ENCODE peak calls at places on chromosomes 13 and 19, in ten cellular contexts. R is retinal pigment epithelial cell; E is endothelial cell; M is CD4-positive, alpha-beta T cell; D is GM10248; N is left ventricle myocardium inferior; G is mucosa of descending colon; S is fibroblast of the aortic adventitia; F is neural progenitor cell; Y is fibroblast of lung. B is an unnamed sample.

GRCh38 chr13:33644607-33645543 is 173.1 kb upstream of the RFC3 start:
- DNase-seq in R (no peak), S (peak), G (no peak), E (no peak), N (no peak), D (no peak), M (no peak), Y (peak), F (no peak), B (no peak)

GRCh38 chr19:42282036-42282762 is 13.1 kb downstream of the CIC start:
- DNase-seq in Y (peak), F (peak), D (no peak), M (no peak), G (no peak), R (no peak), E (no peak), S (peak), N (no peak), B (no peak)

GRCh38 chr19:399370-399769 is 9.6 kb downstream of the C2CD4C start:
- DNase-seq in Y (no peak), S (no peak), G (no peak), N (no peak), E (no peak), D (no peak), R (no peak), F (no peak), M (no peak), B (peak)

GRCh38 chr13:65292488-65292901 is 1937.6 kb downstream of the PCDH9 start:
- DNase-seq in M (no peak), F (peak), Y (peak), S (peak), E (no peak), G (no peak), R (no peak), D (no peak), N (no peak), B (no peak)

GRCh38 chr13:108223850-108224503 is 5.8 kb downstream of the ABHD13 start:
- DNase-seq in N (no peak), G (no peak), S (no peak), Y (no peak), M (no peak), D (no peak), R (no peak), E (no peak), F (no peak), B (no peak)

GRCh38 chr13:45219938-45220375 is 19.1 kb upstream of the KCTD4 start:
- DNase-seq in E (no peak), S (peak), F (no peak), G (no peak), N (no peak), R (peak), D (no peak), Y (peak), M (no peak), B (no peak)

GRCh38 chr19:31353826-31354225 is 4.6 kb upstream of the TSHZ3 start:
- DNase-seq in S (no peak), D (no peak), E (peak), R (no peak), G (no peak), N (no peak), F (peak), Y (no peak), M (no peak), B (no peak)

GRCh38 chr13:112655898-112656297 is 33.9 kb upstream of the ATP11A start:
- DNase-seq in R (no peak), S (no peak), G (no peak), E (no peak), M (no peak), F (no peak), N (no peak), D (no peak), Y (no peak), B (no peak)

GRCh38 chr19:41993612-41994483 is at the start of gene ATP1A3:
- DNase-seq in F (peak), D (peak), Y (peak), E (peak), N (peak), M (peak), S (peak), G (peak), R (peak), B (no peak)

GRCh38 chr19:13260883-13261653 is 110.9 kb downstream of the IER2 start:
- DNase-seq in R (peak), M (no peak), F (no peak), G (no peak), N (no peak), D (peak), E (no peak), Y (peak), S (peak), B (no peak)

GRCh38 chr19:35153701-35154534 is 617 bp upstream of the FXYD5 start:
- DNase-seq in M (peak), G (peak), S (no peak), F (peak), Y (peak), E (peak), N (no peak), R (no peak), D (peak), B (peak)

GRCh38 chr19:48608798-48609263 is 2.3 kb downstream of the SPACA4 start:
- DNase-seq in N (no peak), F (peak), Y (peak), E (peak), S (peak), G (peak), R (no peak), M (peak), D (peak), B (no peak)

GRCh38 chr13:41058229-41059070 is 2.9 kb upstream of the WBP4 start:
- DNase-seq in M (no peak), E (no peak), Y (peak), G (no peak), S (no peak), R (no peak), F (no peak), N (no peak), D (no peak), B (no peak)

GRCh38 chr19:20313894-20314293 is 146.9 kb downstream of the ZNF486 start:
- DNase-seq in Y (no peak), M (no peak), S (no peak), N (no peak), R (no peak), D (no peak), E (no peak), G (no peak), F (no peak), B (no peak)

GRCh38 chr19:46350029-46350757 is 3.3 kb downstream of the PPP5C start:
- DNase-seq in D (no peak), M (no peak), F (no peak), R (no peak), G (peak), E (no peak), S (no peak), N (no peak), Y (no peak), B (no peak)

GRCh38 chr19:1941146-1942077 is at the start of gene CSNK1G2:
- DNase-seq in N (no peak), D (no peak), G (peak), M (no peak), Y (no peak), S (no peak), R (no peak), E (no peak), F (no peak), B (no peak)
- TF ChIP-seq CTCF in N (peak), D (peak), G (no peak), M (no peak), Y (no peak), S (no peak), R (no peak), E (no peak), F (no peak), B (peak)

GRCh38 chr19:4375620-4376228 is 24.6 kb downstream of the SH3GL1 start:
- DNase-seq in R (no peak), D (peak), G (no peak), S (peak), M (no peak), F (peak), N (no peak), Y (peak), E (no peak), B (no peak)
- TF ChIP-seq CTCF in R (peak), D (peak), G (no peak), S (peak), M (no peak), F (peak), N (no peak), Y (peak), E (no peak), B (peak)

GRCh38 chr13:28548872-28549271 is 53.9 kb upstream of the FLT1 start:
- DNase-seq in S (no peak), D (no peak), E (no peak), Y (no peak), M (no peak), N (no peak), G (no peak), R (no peak), F (peak), B (no peak)
- TF ChIP-seq CTCF in S (no peak), D (no peak), E (no peak), Y (no peak), M (no peak), N (no peak), G (no peak), R (no peak), F (peak), B (no peak)

DNA sequence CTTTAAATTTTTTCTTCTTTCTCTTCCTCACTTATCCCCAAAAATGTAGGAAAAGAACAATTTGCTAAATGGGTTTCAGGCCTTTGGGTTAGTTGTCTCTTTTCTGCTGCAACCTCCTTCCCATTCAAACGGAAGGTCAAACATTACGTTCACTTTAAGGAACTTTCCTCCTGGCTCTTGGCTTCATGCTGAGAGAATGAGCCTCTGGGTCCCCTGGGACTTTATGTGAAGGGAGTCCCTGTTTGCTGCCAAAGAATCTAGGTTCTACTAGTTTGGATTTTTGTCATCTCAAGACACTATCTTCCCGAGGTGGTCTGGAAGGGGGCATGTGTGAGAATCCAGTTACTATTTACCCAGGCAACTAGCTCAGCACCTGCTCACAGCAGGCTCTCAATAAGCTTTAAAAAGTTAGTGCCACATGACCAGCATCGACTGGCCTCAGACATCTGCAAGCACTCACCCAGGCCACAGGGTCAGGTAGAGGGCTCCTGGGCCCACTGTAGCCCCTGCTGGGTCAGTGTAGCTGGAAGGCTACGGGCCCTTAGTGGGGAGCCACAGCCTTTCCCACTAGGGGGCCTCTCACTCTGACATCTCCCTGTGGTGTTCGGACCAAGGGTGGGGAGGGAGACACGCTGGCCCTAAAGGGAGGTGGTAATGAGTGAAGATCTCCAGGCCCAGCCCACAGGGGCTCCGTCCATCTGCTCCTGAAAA is 40.5 kb downstream of the FAM124A start:
- DNase-seq in M (no peak), R (no peak), Y (no peak), N (no peak), F (peak), D (no peak), E (no peak), G (no peak), S (no peak), B (no peak)
- TF ChIP-seq CTCF in M (no peak), R (peak), Y (no peak), N (peak), F (no peak), D (peak), E (no peak), G (no peak), S (peak), B (peak)

GRCh38 chr13:43303040-43303729 is 279.8 kb downstream of the DNAJC15 start:
- DNase-seq in Y (peak), G (peak), N (peak), M (no peak), R (peak), D (peak), S (peak), E (peak), F (peak), B (peak)
- TF ChIP-seq CTCF in Y (peak), G (no peak), N (peak), M (no peak), R (peak), D (peak), S (peak), E (no peak), F (peak), B (peak)

GRCh38 chr13:34701919-34702318 is 240.2 kb upstream of the NBEA start:
- DNase-seq in Y (no peak), E (no peak), M (no peak), S (no peak), R (no peak), G (no peak), N (no peak), D (no peak), F (no peak), B (no peak)

GRCh38 chr13:34696296-34696695 is 245.8 kb upstream of the NBEA start:
- DNase-seq in D (no peak), R (no peak), G (no peak), Y (no peak), F (no peak), E (no peak), M (no peak), S (no peak), N (no peak), B (no peak)

GRCh38 chr13:34700155-34700554 is 241.9 kb upstream of the NBEA start:
- DNase-seq in S (no peak), N (no peak), Y (no peak), F (no peak), G (no peak), D (no peak), E (no peak), M (no peak), R (no peak), B (no peak)

GRCh38 chr13:34696741-34697140 is 245.3 kb upstream of the NBEA start:
- DNase-seq in S (no peak), Y (no peak), D (no peak), N (no peak), R (no peak), E (no peak), M (no peak), G (no peak), F (no peak), B (no peak)

DNA sequence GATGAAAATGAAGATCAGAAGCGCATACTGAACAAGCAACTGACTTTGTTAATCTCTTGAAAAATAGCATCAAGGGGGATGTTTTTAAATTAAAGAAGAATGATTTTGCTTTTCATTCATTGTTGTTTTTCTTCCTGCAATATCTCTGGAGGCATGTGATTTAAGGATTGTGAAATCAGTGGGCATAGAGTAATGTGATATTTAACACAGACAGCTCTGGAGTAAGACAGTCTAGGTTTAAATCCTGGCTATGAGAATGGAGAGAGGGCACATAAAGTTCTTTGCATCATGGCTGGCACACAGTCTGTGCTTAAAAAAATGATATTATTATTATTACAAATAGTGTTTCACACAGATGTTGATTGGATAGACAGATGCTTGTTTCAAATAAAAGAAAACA is 243.1 kb upstream of the NBEA start:
- DNase-seq in Y (peak), G (no peak), S (peak), F (no peak), D (no peak), M (no peak), E (no peak), R (peak), N (no peak), B (no peak)
- TF ChIP-seq CTCF in Y (no peak), G (no peak), S (no peak), F (no peak), D (no peak), M (no peak), E (no peak), R (no peak), N (no peak), B (no peak)

GRCh38 chr13:39688278-39688677 is 32.8 kb downstream of the COG6 start:
- DNase-seq in N (no peak), R (no peak), E (no peak), M (no peak), F (no peak), S (no peak), Y (no peak), D (no peak), G (no peak), B (no peak)

GRCh38 chr13:39682788-39683187 is 27.3 kb downstream of the COG6 start:
- DNase-seq in S (no peak), D (peak), F (no peak), R (no peak), N (no peak), Y (no peak), G (no peak), M (no peak), E (no peak), B (no peak)

GRCh38 chr13:39685652-39686051 is 30.2 kb downstream of the COG6 start:
- DNase-seq in M (no peak), G (no peak), R (no peak), S (no peak), N (no peak), F (no peak), D (no peak), Y (no peak), E (no peak), B (no peak)

GRCh38 chr13:39682310-39682709 is 26.8 kb downstream of the COG6 start:
- DNase-seq in G (no peak), E (no peak), S (no peak), D (no peak), Y (no peak), N (no peak), R (no peak), M (no peak), F (no peak), B (no peak)

GRCh38 chr13:39684531-39685137 is 29.2 kb downstream of the COG6 start:
- DNase-seq in G (no peak), S (peak), F (peak), Y (peak), R (peak), E (no peak), N (no peak), D (peak), M (no peak), B (no peak)
- TF ChIP-seq CTCF in G (no peak), S (no peak), F (peak), Y (no peak), R (no peak), E (peak), N (peak), D (peak), M (peak), B (peak)

B was measured in progenitor cell of endocrine pancreas.